ENCODE peak calls at places on chromosome 1, in four cellular contexts. N is K562, J is HepG2, I is GM12878. T is an unnamed sample.

GRCh38 chr1:109641341-109641740 is 14.6 kb upstream of the GSTM4 start:
- DNase-seq in N (no peak), I (no peak), J (no peak), T (no peak)

GRCh38 chr1:202286622-202287097 is 55.1 kb downstream of the UBE2T start:
- DNase-seq in J (peak), I (no peak), N (no peak), T (no peak)

GRCh38 chr1:175637917-175638316 is 105.5 kb downstream of the TNR start:
- DNase-seq in J (no peak), I (no peak), N (no peak), T (no peak)

GRCh38 chr1:2212542-2213491 is 15.3 kb upstream of the SKI start:
- DNase-seq in I (no peak), J (peak), N (peak), T (peak)

GRCh38 chr1:234722904-234723588 is 113.1 kb upstream of the IRF2BP2 start:
- DNase-seq in N (peak), I (no peak), J (peak), T (no peak)

GRCh38 chr1:156749429-156750118 is 1.9 kb downstream of the HDGF start:
- DNase-seq in J (peak), I (no peak), N (no peak), T (no peak)

GRCh38 chr1:115911298-115911697 is 65.0 kb upstream of the SLC22A15 start:
- DNase-seq in J (no peak), I (no peak), N (no peak), T (no peak)

GRCh38 chr1:62084304-62084905 is 110.2 kb upstream of the L1TD1 start:
- DNase-seq in J (no peak), I (no peak), N (no peak), T (no peak)

GRCh38 chr1:27192039-27192529 is 37.2 kb upstream of the SLC9A1 start:
- DNase-seq in N (peak), J (peak), I (no peak), T (no peak)

GRCh38 chr1:235739124-235739523 is 89.5 kb upstream of the GNG4 start:
- DNase-seq in I (no peak), J (peak), N (no peak), T (no peak)

GRCh38 chr1:98926597-98926996 is 78.1 kb downstream of the PLPPR5 start:
- DNase-seq in N (no peak), J (no peak), I (no peak), T (no peak)
- TF ChIP-seq TCF7 in N (no peak), J (no peak), I (no peak), T (no peak)

DNA sequence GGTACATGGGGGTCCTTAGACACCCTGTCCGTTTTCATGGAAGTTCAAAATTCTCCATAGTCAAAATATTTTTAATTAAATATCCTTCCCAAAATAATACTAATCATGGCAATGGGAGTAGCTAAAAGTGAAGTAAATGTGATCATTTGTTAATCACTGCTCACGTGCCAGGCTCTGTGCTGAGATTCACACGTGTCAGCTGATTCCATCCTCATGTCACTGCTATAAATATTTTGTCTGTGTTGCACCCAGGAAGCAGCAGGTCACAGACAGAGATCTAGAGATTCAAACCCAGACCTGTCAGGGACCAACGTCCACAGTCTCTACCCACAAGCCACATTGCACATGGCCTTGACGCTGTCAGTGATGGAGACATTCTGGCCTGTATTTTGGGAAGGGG is 74.3 kb downstream of the KLHDC7A start:
- DNase-seq in J (no peak), I (no peak), N (no peak), T (no peak)
- TF ChIP-seq TCF7 in J (no peak), I (no peak), N (no peak), T (no peak)

DNA sequence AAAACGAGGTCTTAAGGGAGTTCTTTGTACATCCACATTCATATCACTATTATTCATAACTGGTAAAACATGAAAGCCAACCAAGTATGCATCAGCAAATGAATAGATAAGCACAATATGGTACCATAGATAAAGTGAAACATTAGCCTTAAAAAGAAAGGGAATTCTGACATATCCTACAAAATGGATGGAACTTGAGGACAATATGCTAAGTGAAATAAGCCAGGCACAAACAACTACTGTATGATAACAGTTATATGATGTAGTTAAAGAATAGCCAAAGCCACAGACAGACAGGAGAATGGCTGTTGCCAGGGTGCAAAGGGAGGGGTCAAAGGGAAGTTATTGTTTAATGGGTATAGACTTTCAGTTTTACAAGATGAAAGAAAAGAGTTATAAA is 148.9 kb downstream of the EIF4G3 start:
- DNase-seq in N (peak), J (no peak), I (no peak), T (no peak)
- TF ChIP-seq TCF7 in N (no peak), J (no peak), I (no peak), T (no peak)

GRCh38 chr1:34686531-34686930 is 68.3 kb upstream of the GJB5 start:
- DNase-seq in J (no peak), N (no peak), I (no peak), T (no peak)

GRCh38 chr1:34688358-34688757 is 66.5 kb upstream of the GJB5 start:
- DNase-seq in J (peak), I (no peak), N (no peak), T (no peak)

GRCh38 chr1:34693081-34693480 is 61.8 kb upstream of the GJB5 start:
- DNase-seq in I (no peak), J (no peak), N (no peak), T (no peak)

GRCh38 chr1:34694383-34694782 is 60.5 kb upstream of the GJB5 start:
- DNase-seq in N (no peak), J (no peak), I (no peak), T (no peak)

GRCh38 chr1:34690269-34690668 is 64.6 kb upstream of the GJB5 start:
- DNase-seq in N (no peak), I (no peak), J (no peak), T (no peak)
- TF ChIP-seq TCF7 in N (no peak), I (no peak), J (no peak), T (no peak)

DNA sequence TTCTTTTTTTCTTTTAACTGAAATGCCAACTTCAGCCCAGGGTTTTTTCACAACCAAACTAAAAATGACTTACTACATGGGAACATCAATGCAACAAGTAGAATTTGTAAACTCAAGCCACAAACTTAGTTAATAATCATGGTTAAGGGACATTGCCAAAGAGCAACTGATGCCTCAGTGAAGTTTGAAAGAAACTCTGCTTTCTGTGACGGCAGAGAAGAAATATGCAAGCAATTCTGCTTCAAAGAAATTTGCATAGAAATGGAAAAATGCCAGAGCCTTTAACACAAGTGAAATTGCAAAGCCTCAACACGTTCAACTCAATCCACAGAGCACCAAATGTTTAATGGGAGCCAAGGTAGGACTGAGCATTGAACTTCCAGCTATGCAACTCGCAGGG is 5.0 kb upstream of the CHD5 start:
- DNase-seq in N (no peak), I (no peak), J (no peak), T (no peak)
- TF ChIP-seq TCF7 in N (no peak), I (no peak), J (no peak), T (no peak)

GRCh38 chr1:172533511-172534116 is 664 bp downstream of the SUCO start:
- DNase-seq in N (peak), J (peak), I (no peak), T (no peak)

GRCh38 chr1:172536256-172536655 is 3.3 kb downstream of the SUCO start:
- DNase-seq in I (no peak), N (no peak), J (no peak), T (no peak)

GRCh38 chr1:172537366-172537765 is 4.4 kb downstream of the SUCO start:
- DNase-seq in I (no peak), J (no peak), N (no peak), T (no peak)

GRCh38 chr1:172540635-172541034 is 7.7 kb downstream of the SUCO start:
- DNase-seq in J (no peak), N (no peak), I (no peak), T (no peak)

GRCh38 chr1:172537827-172538391 is 5.0 kb downstream of the SUCO start:
- DNase-seq in J (no peak), I (no peak), N (no peak), T (no peak)
- TF ChIP-seq TCF7 in J (no peak), I (no peak), N (no peak), T (no peak)

GRCh38 chr1:168104535-168104934 is 32.2 kb downstream of the GPR161 start:
- DNase-seq in J (no peak), I (no peak), N (no peak), T (no peak)
- TF ChIP-seq TCF7 in J (no peak), I (no peak), N (no peak), T (no peak)

DNA sequence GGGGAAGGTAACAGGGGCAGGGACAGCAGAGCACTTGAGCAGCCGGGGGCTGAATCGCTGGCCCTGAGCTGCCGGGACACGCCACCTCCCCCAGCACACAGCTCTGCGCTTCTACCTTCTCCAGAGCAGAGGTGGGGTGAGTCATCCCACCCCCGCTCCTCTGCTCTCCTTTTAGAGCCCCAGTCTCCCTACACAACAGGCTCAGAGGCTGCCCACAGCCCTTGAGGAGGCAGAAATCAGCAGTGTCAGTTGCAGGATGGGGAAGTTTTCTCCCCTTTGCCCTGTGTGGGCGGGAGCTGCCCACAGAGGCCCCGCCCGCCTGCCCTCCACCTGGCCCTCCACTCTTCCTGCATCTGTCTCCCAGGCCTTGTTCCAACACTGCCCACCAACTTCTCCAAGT is 94.6 kb downstream of the STUM start:
- DNase-seq in I (peak), J (no peak), N (peak), T (no peak)
- TF ChIP-seq TCF7 in I (no peak), J (no peak), N (no peak), T (no peak)

GRCh38 chr1:57401671-57402070 is 22.2 kb downstream of the DAB1 start:
- DNase-seq in I (no peak), J (no peak), N (no peak), T (no peak)
- TF ChIP-seq TCF7 in I (no peak), J (no peak), N (no peak), T (no peak)